ENCODE peak calls at places on chromosomes 1 and 21, in six cellular contexts. One of them, this sample, is unnamed. For H3K4me1, the result is how much of the 10 kb centered on the place peaks cover.

GRCh38 chr1:219660666-219661463 is 48.0 kb upstream of the ZC3H11B start:
- DNase-seq in CD8-positive, alpha-beta memory T cell: no peak
- DNase-seq in heart right ventricle: peak
- DNase-seq in pancreas: peak
- DNase-seq in tibial nerve: peak
- DNase-seq in tibial artery: peak
- DNase-seq in this sample: peak

GRCh38 chr21:14284439-14284838 is 68.5 kb downstream of the RBM11 start:
- DNase-seq in pancreas: no peak
- DNase-seq in tibial nerve: no peak
- DNase-seq in tibial artery: no peak
- DNase-seq in CD8-positive, alpha-beta memory T cell: no peak
- DNase-seq in heart right ventricle: no peak
- DNase-seq in this sample: no peak

GRCh38 chr1:240492832-240493440 is 119.0 kb downstream of the GREM2 start:
- DNase-seq in pancreas: peak
- DNase-seq in CD8-positive, alpha-beta memory T cell: no peak
- DNase-seq in heart right ventricle: peak
- DNase-seq in tibial artery: no peak
- DNase-seq in tibial nerve: no peak
- DNase-seq in this sample: peak

GRCh38 chr21:43034826-43035225 is 40.8 kb downstream of the CBS start:
- DNase-seq in tibial artery: no peak
- DNase-seq in pancreas: no peak
- DNase-seq in tibial nerve: no peak
- DNase-seq in heart right ventricle: no peak
- DNase-seq in CD8-positive, alpha-beta memory T cell: no peak
- DNase-seq in this sample: no peak

GRCh38 chr1:240295811-240296210 is 204.1 kb downstream of the FMN2 start:
- DNase-seq in pancreas: no peak
- DNase-seq in CD8-positive, alpha-beta memory T cell: no peak
- DNase-seq in tibial artery: no peak
- DNase-seq in heart right ventricle: no peak
- DNase-seq in tibial nerve: no peak
- DNase-seq in this sample: no peak

GRCh38 chr1:166590161-166590560 is 249.1 kb upstream of the POGK start:
- DNase-seq in pancreas: no peak
- DNase-seq in tibial nerve: no peak
- DNase-seq in CD8-positive, alpha-beta memory T cell: no peak
- DNase-seq in tibial artery: no peak
- DNase-seq in heart right ventricle: no peak
- DNase-seq in this sample: no peak

GRCh38 chr1:113981962-113982931 is 3.0 kb downstream of the OLFML3 start:
- DNase-seq in pancreas: peak
- DNase-seq in tibial artery: peak
- DNase-seq in tibial nerve: peak
- DNase-seq in heart right ventricle: peak
- DNase-seq in CD8-positive, alpha-beta memory T cell: no peak
- DNase-seq in this sample: no peak

GRCh38 chr1:16442273-16442672 is 1.7 kb downstream of the NECAP2 start:
- DNase-seq in pancreas: no peak
- DNase-seq in heart right ventricle: no peak
- DNase-seq in tibial artery: peak
- DNase-seq in tibial nerve: no peak
- DNase-seq in CD8-positive, alpha-beta memory T cell: no peak
- DNase-seq in this sample: no peak

GRCh38 chr1:29636936-29637335 is 400.6 kb downstream of the PTPRU start:
- DNase-seq in tibial artery: no peak
- DNase-seq in CD8-positive, alpha-beta memory T cell: no peak
- DNase-seq in pancreas: no peak
- DNase-seq in heart right ventricle: no peak
- DNase-seq in tibial nerve: no peak
- DNase-seq in this sample: no peak

GRCh38 chr1:44786138-44786840 is 1.7 kb downstream of the BEST4 start:
- DNase-seq in pancreas: peak
- DNase-seq in tibial artery: no peak
- DNase-seq in tibial nerve: no peak
- DNase-seq in heart right ventricle: peak
- DNase-seq in CD8-positive, alpha-beta memory T cell: peak
- DNase-seq in this sample: peak

GRCh38 chr1:10561955-10562354 is 87.2 kb downstream of the PEX14 start:
- DNase-seq in heart right ventricle: no peak
- DNase-seq in tibial artery: no peak
- DNase-seq in pancreas: no peak
- DNase-seq in CD8-positive, alpha-beta memory T cell: no peak
- DNase-seq in tibial nerve: no peak
- DNase-seq in this sample: no peak

GRCh38 chr1:224859651-224860050 is 69.8 kb upstream of the DNAH14 start:
- DNase-seq in tibial artery: no peak
- DNase-seq in pancreas: no peak
- DNase-seq in CD8-positive, alpha-beta memory T cell: no peak
- DNase-seq in tibial nerve: no peak
- DNase-seq in heart right ventricle: no peak
- DNase-seq in this sample: no peak

GRCh38 chr1:201013031-201013485 is 10.5 kb downstream of the KIF21B start:
- DNase-seq in tibial nerve: no peak
- DNase-seq in pancreas: no peak
- DNase-seq in tibial artery: no peak
- DNase-seq in CD8-positive, alpha-beta memory T cell: no peak
- DNase-seq in heart right ventricle: no peak
- DNase-seq in this sample: no peak

GRCh38 chr21:40840441-40840840 is 6.5 kb downstream of the DSCAM start:
- DNase-seq in pancreas: no peak
- DNase-seq in tibial artery: no peak
- DNase-seq in CD8-positive, alpha-beta memory T cell: no peak
- DNase-seq in heart right ventricle: no peak
- DNase-seq in tibial nerve: no peak
- DNase-seq in this sample: no peak

GRCh38 chr1:174872615-174873058 is 127.1 kb upstream of the CACYBP start:
- DNase-seq in pancreas: no peak
- DNase-seq in tibial nerve: no peak
- DNase-seq in CD8-positive, alpha-beta memory T cell: no peak
- DNase-seq in tibial artery: no peak
- DNase-seq in heart right ventricle: no peak
- DNase-seq in this sample: no peak

GRCh38 chr1:119617751-119618691 is 30.0 kb downstream of the ZNF697 start:
- DNase-seq in tibial nerve: no peak
- DNase-seq in CD8-positive, alpha-beta memory T cell: no peak
- DNase-seq in pancreas: peak
- DNase-seq in tibial artery: no peak
- DNase-seq in heart right ventricle: no peak
- DNase-seq in this sample: no peak

GRCh38 chr1:78036450-78036849 is 9.3 kb upstream of the GIPC2 start:
- DNase-seq in tibial artery: no peak
- DNase-seq in tibial nerve: no peak
- DNase-seq in heart right ventricle: no peak
- DNase-seq in CD8-positive, alpha-beta memory T cell: no peak
- DNase-seq in pancreas: no peak
- DNase-seq in this sample: no peak

GRCh38 chr1:78038071-78038470 is 7.7 kb upstream of the GIPC2 start:
- DNase-seq in heart right ventricle: no peak
- DNase-seq in CD8-positive, alpha-beta memory T cell: no peak
- DNase-seq in tibial artery: no peak
- DNase-seq in pancreas: no peak
- DNase-seq in tibial nerve: no peak
- DNase-seq in this sample: no peak

GRCh38 chr1:78035121-78035520 is 10.6 kb upstream of the GIPC2 start:
- DNase-seq in heart right ventricle: no peak
- DNase-seq in tibial nerve: no peak
- DNase-seq in tibial artery: no peak
- DNase-seq in pancreas: no peak
- DNase-seq in CD8-positive, alpha-beta memory T cell: no peak
- DNase-seq in this sample: no peak

GRCh38 chr1:78032964-78033796 is 12.6 kb upstream of the GIPC2 start:
- DNase-seq in heart right ventricle: no peak
- DNase-seq in tibial nerve: no peak
- DNase-seq in pancreas: no peak
- DNase-seq in CD8-positive, alpha-beta memory T cell: no peak
- DNase-seq in tibial artery: no peak
- DNase-seq in this sample: no peak

DNA sequence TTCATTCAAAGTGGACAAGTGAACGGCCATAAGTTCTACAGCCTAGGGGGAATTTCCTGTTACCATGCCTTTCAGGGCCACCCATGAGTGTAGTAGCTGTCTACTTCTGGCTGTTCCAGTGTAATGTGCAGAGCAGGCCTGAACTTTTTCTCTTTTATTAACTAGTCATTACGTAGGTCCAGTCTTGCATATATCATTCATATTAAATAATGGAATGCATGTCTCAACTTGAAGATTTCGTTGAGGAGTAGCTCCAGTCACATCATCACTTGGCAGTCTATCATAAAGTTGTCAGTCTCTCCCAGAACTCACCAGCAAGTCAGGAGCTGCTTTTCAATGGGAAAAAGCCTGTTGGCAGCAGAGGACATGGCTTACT is 12.0 kb upstream of the GIPC2 start:
- DNase-seq in heart right ventricle: no peak
- DNase-seq in tibial artery: no peak
- DNase-seq in CD8-positive, alpha-beta memory T cell: no peak
- DNase-seq in tibial nerve: no peak
- DNase-seq in pancreas: no peak
- DNase-seq in this sample: no peak
- H3K4me1 ChIP-seq in heart right ventricle: under half
- H3K4me1 ChIP-seq in tibial artery: under half
- H3K4me1 ChIP-seq in CD8-positive, alpha-beta memory T cell: under half
- H3K4me1 ChIP-seq in tibial nerve: under half
- H3K4me1 ChIP-seq in pancreas: under half
- H3K4me1 ChIP-seq in this sample: under half

DNA sequence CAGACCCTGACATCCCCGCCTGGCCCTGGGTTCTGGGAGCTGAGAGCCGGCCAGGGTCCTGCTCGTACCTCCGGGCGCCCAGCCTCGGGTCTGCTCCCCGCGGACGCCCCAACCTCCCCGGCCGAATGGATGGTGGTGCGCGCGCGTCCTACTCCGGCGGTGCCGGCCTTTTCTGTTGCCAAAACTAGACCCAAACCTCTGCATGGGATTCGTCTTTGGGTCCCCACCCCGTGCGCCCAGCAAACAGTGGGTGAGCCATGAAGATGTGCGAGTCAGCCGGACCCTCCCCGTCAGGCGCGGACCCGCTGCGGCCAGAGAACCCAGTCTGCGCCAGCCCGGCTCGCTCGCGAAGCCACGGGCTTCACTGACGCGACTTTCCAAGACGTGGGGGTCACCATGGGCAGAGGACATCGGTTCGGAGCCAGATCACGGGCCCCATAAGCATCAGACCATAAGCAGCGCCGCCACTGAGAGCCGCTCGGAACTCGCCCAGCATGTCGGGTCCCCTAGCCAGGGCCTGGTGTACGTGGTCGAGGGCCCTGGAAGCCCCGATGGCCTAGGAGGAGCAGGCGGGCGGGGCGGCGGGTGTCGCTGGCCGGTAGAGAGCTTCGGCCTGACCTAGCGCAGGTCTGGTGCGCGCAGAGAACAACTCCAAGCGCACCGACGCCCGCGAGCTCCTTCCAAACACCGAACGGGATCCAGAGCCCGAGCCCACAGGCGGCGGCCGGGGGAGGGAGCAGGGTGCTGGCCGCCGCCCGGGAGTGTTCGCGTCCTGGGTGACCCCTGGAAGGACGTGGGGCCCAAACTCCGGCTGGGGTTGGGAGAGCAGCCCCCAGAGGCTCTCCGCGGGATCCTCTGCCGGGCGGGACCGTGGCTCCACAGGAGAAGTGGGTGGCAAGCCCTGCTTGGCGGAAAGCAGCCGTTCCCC is 1.0 kb upstream of the TP73 start:
- DNase-seq in tibial artery: no peak
- DNase-seq in pancreas: no peak
- DNase-seq in heart right ventricle: no peak
- DNase-seq in CD8-positive, alpha-beta memory T cell: no peak
- DNase-seq in tibial nerve: no peak
- DNase-seq in this sample: no peak
- H3K4me3 ChIP-seq in tibial artery: peak
- H3K4me3 ChIP-seq in pancreas: no peak
- H3K4me3 ChIP-seq in heart right ventricle: peak
- H3K4me3 ChIP-seq in CD8-positive, alpha-beta memory T cell: no peak
- H3K4me3 ChIP-seq in tibial nerve: no peak
- H3K4me3 ChIP-seq in this sample: peak

DNA sequence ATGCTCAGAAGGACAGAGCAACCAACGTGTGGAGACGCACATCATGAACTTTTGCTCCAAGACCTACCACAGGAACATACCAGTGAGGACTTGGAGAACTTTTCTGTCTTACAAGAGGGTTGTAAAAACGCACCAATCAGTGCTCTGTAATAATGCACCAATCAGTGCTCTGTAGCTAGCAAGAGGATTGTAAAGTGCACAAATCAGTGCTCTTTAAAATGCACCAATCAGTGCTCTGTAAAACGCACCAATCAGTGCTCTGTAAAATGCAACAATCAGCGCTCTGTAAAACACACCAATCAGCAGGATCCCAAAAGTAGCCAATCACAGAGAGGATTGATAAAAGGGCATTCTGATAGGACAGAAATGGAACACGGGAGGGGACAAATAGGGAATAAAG is 40.4 kb upstream of the SPAG17 start:
- DNase-seq in CD8-positive, alpha-beta memory T cell: no peak
- DNase-seq in tibial artery: no peak
- DNase-seq in tibial nerve: no peak
- DNase-seq in pancreas: no peak
- DNase-seq in heart right ventricle: no peak
- DNase-seq in this sample: no peak
- H3K4me1 ChIP-seq in CD8-positive, alpha-beta memory T cell: under half
- H3K4me1 ChIP-seq in tibial artery: under half
- H3K4me1 ChIP-seq in tibial nerve: under half
- H3K4me1 ChIP-seq in pancreas: under half
- H3K4me1 ChIP-seq in heart right ventricle: under half
- H3K4me1 ChIP-seq in this sample: under half

DNA sequence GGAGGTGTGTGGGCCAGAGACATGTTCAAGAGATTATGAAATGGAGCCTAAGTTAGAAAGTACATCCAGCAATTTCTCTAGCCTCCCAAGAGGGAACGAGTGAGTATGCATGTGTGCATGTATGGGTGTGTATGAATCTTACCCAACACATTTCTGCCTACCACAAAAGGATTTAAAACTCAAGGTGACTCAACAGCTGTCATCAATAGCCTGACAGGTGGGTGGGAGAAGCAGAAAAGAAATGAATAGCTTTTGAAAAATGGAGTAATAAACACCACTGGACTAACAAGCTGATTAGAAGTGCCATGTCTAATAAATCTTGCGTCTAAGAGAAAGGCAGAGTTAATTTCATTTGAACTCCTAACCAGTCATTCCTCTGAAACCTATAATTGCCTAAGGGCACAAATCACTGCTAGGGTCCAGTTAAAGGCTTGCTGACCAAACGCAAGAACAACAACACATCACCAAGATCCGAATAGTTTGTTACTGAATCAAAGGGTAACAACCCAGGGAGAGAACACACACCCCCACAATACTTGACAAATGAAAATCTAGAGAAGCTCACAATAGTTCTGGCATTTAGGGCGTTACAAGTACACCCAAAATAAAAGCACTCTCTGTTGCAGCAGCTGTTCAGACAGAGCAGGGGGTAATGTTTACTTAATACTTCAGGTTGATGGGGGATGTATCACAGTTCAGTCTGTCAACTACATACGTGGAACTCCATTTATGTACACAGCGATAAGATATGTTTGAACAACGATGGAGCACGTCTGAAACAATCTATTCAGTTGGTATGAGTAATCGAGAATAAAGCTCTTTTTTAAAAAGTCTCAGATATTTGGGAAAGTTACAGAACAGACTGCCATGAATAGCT is 1.4 kb downstream of the KIAA0319L start:
- DNase-seq in pancreas: no peak
- DNase-seq in tibial nerve: no peak
- DNase-seq in heart right ventricle: no peak
- DNase-seq in CD8-positive, alpha-beta memory T cell: no peak
- DNase-seq in tibial artery: no peak
- DNase-seq in this sample: no peak
- H3K4me3 ChIP-seq in pancreas: no peak
- H3K4me3 ChIP-seq in tibial nerve: no peak
- H3K4me3 ChIP-seq in heart right ventricle: peak
- H3K4me3 ChIP-seq in CD8-positive, alpha-beta memory T cell: peak
- H3K4me3 ChIP-seq in tibial artery: peak
- H3K4me3 ChIP-seq in this sample: peak

GRCh38 chr1:161736332-161736969 is 13.1 kb upstream of the DUSP12 start:
- DNase-seq in tibial artery: no peak
- DNase-seq in pancreas: no peak
- DNase-seq in heart right ventricle: no peak
- DNase-seq in CD8-positive, alpha-beta memory T cell: no peak
- DNase-seq in tibial nerve: no peak
- DNase-seq in this sample: peak
- H3K4me1 ChIP-seq in tibial artery: under half
- H3K4me1 ChIP-seq in pancreas: under half
- H3K4me1 ChIP-seq in heart right ventricle: under half
- H3K4me1 ChIP-seq in CD8-positive, alpha-beta memory T cell: under half
- H3K4me1 ChIP-seq in tibial nerve: under half
- H3K4me1 ChIP-seq in this sample: under half